ENCODE peak calls at places on chromosomes 12 and 14, in seven cellular contexts. One of them, this sample, is unnamed.

GRCh38 chr12:20372326-20373097 is 4.2 kb downstream of the PDE3A start:
- DNase-seq in epithelial cell of proximal tubule: no peak
- DNase-seq in psoas muscle: no peak
- DNase-seq in GM23338: no peak
- DNase-seq in sigmoid colon: no peak
- DNase-seq in AG09309: no peak
- DNase-seq in Peyer's patch: no peak
- DNase-seq in this sample: no peak

GRCh38 chr12:125856899-125857298 is 791.7 kb downstream of the AACS start:
- DNase-seq in psoas muscle: no peak
- DNase-seq in sigmoid colon: no peak
- DNase-seq in GM23338: peak
- DNase-seq in AG09309: no peak
- DNase-seq in Peyer's patch: no peak
- DNase-seq in epithelial cell of proximal tubule: no peak
- DNase-seq in this sample: no peak

GRCh38 chr12:106753526-106753925 is 21.0 kb upstream of the RIC8B start:
- DNase-seq in AG09309: no peak
- DNase-seq in sigmoid colon: no peak
- DNase-seq in GM23338: no peak
- DNase-seq in epithelial cell of proximal tubule: no peak
- DNase-seq in Peyer's patch: peak
- DNase-seq in psoas muscle: no peak
- DNase-seq in this sample: peak

GRCh38 chr12:6963016-6963731 is 7.3 kb downstream of the PHB2 start:
- DNase-seq in AG09309: no peak
- DNase-seq in GM23338: peak
- DNase-seq in psoas muscle: peak
- DNase-seq in sigmoid colon: peak
- DNase-seq in Peyer's patch: peak
- DNase-seq in epithelial cell of proximal tubule: no peak
- DNase-seq in this sample: peak

GRCh38 chr14:100554082-100554677 is 33.0 kb downstream of the BEGAIN start:
- DNase-seq in sigmoid colon: no peak
- DNase-seq in Peyer's patch: peak
- DNase-seq in AG09309: no peak
- DNase-seq in epithelial cell of proximal tubule: no peak
- DNase-seq in psoas muscle: no peak
- DNase-seq in GM23338: no peak
- DNase-seq in this sample: peak

GRCh38 chr12:8037947-8038346 is 5.4 kb downstream of the FOXJ2 start:
- DNase-seq in sigmoid colon: no peak
- DNase-seq in epithelial cell of proximal tubule: no peak
- DNase-seq in AG09309: no peak
- DNase-seq in psoas muscle: no peak
- DNase-seq in Peyer's patch: no peak
- DNase-seq in GM23338: peak
- DNase-seq in this sample: peak

GRCh38 chr12:3224530-3224903 is 147.3 kb downstream of the TSPAN9 start:
- DNase-seq in AG09309: no peak
- DNase-seq in sigmoid colon: no peak
- DNase-seq in Peyer's patch: no peak
- DNase-seq in psoas muscle: no peak
- DNase-seq in epithelial cell of proximal tubule: no peak
- DNase-seq in GM23338: no peak
- DNase-seq in this sample: no peak

GRCh38 chr14:68874746-68875155 is 81.9 kb upstream of the ZFP36L1 start:
- DNase-seq in psoas muscle: peak
- DNase-seq in sigmoid colon: no peak
- DNase-seq in epithelial cell of proximal tubule: no peak
- DNase-seq in GM23338: no peak
- DNase-seq in AG09309: no peak
- DNase-seq in Peyer's patch: no peak
- DNase-seq in this sample: no peak

GRCh38 chr14:60349663-60350365 is 100.8 kb downstream of the PPM1A start:
- DNase-seq in GM23338: peak
- DNase-seq in AG09309: peak
- DNase-seq in sigmoid colon: no peak
- DNase-seq in psoas muscle: no peak
- DNase-seq in epithelial cell of proximal tubule: peak
- DNase-seq in Peyer's patch: peak
- DNase-seq in this sample: peak

GRCh38 chr12:67940780-67941243 is 48.4 kb upstream of the IFNG-AS1 start:
- DNase-seq in Peyer's patch: no peak
- DNase-seq in AG09309: peak
- DNase-seq in GM23338: no peak
- DNase-seq in epithelial cell of proximal tubule: peak
- DNase-seq in psoas muscle: no peak
- DNase-seq in sigmoid colon: no peak
- DNase-seq in this sample: peak

GRCh38 chr12:79381246-79382208 is 309.2 kb downstream of the PAWR start:
- DNase-seq in GM23338: peak
- DNase-seq in Peyer's patch: no peak
- DNase-seq in psoas muscle: no peak
- DNase-seq in AG09309: no peak
- DNase-seq in epithelial cell of proximal tubule: no peak
- DNase-seq in sigmoid colon: no peak
- DNase-seq in this sample: no peak

GRCh38 chr14:74465335-74465734 is 27.8 kb downstream of the NPC2 start:
- DNase-seq in AG09309: no peak
- DNase-seq in sigmoid colon: no peak
- DNase-seq in epithelial cell of proximal tubule: no peak
- DNase-seq in Peyer's patch: no peak
- DNase-seq in psoas muscle: no peak
- DNase-seq in GM23338: no peak
- DNase-seq in this sample: no peak

GRCh38 chr14:80491562-80492139 is 280.3 kb upstream of the DIO2 start:
- DNase-seq in Peyer's patch: no peak
- DNase-seq in AG09309: no peak
- DNase-seq in GM23338: no peak
- DNase-seq in psoas muscle: no peak
- DNase-seq in epithelial cell of proximal tubule: no peak
- DNase-seq in sigmoid colon: no peak
- DNase-seq in this sample: no peak

GRCh38 chr14:103014466-103015319 is 42.7 kb downstream of the CDC42BPB start:
- DNase-seq in sigmoid colon: no peak
- DNase-seq in AG09309: no peak
- DNase-seq in GM23338: peak
- DNase-seq in psoas muscle: no peak
- DNase-seq in epithelial cell of proximal tubule: no peak
- DNase-seq in Peyer's patch: peak
- DNase-seq in this sample: peak
- H3K4me3 ChIP-seq in sigmoid colon: no peak
- H3K4me3 ChIP-seq in AG09309: no peak
- H3K4me3 ChIP-seq in GM23338: no peak
- H3K4me3 ChIP-seq in psoas muscle: no peak
- H3K4me3 ChIP-seq in epithelial cell of proximal tubule: no peak
- H3K4me3 ChIP-seq in Peyer's patch: no peak
- H3K4me3 ChIP-seq in this sample: no peak

DNA sequence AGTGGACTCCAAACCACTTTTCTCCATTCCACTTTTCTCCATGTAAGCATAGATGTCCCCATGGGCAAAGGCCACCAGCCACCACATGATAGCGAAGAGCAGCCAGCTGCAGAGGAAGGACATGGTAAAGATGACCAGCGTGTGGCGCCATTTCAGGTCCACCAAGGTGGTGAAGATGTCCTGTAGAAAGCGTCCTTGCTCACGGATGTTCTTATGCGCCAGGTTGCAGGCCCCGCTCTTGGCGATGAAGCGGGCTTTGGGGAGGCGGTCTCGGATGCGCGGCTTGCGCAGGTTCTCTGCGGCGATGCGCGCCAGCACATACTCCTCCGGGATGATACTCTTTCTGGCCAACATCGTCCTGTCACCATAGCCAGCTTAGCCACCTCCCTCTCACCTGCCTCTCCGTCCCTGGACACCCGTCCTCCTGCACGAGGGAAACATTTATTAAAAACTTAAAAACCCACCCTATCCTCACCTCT is 1.2 kb downstream of the KCNJ8 start:
- DNase-seq in epithelial cell of proximal tubule: no peak
- DNase-seq in sigmoid colon: peak
- DNase-seq in GM23338: peak
- DNase-seq in AG09309: no peak
- DNase-seq in Peyer's patch: peak
- DNase-seq in psoas muscle: peak
- DNase-seq in this sample: peak
- TF ChIP-seq CTCF in epithelial cell of proximal tubule: peak
- TF ChIP-seq CTCF in sigmoid colon: no peak
- TF ChIP-seq CTCF in GM23338: peak
- TF ChIP-seq CTCF in AG09309: peak
- TF ChIP-seq CTCF in Peyer's patch: no peak
- TF ChIP-seq CTCF in psoas muscle: no peak
- TF ChIP-seq CTCF in this sample: peak

DNA sequence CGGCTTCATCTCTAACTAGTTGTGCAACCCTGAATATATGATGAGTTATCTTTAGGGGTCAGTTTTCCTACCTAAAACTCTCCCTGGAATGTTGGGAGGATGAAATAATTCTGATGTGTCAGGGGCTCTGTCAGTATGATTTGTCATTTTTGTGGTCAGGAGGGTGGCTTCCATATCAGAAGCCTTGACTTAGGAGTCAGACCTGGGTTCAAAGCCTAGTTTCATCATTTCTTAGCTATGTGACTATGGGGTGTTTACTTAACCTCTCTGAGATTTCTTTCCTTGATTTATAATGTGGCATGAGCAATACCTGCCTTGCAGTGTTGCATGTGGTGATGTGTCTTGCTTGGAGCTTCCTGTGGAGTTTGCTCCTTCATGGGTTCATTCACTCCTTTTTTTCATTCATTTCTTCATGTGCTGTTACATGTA is 146.8 kb downstream of the CHST11 start:
- DNase-seq in epithelial cell of proximal tubule: no peak
- DNase-seq in AG09309: no peak
- DNase-seq in sigmoid colon: no peak
- DNase-seq in psoas muscle: no peak
- DNase-seq in GM23338: no peak
- DNase-seq in Peyer's patch: no peak
- DNase-seq in this sample: peak
- H3K4me3 ChIP-seq in epithelial cell of proximal tubule: no peak
- H3K4me3 ChIP-seq in AG09309: no peak
- H3K4me3 ChIP-seq in sigmoid colon: no peak
- H3K4me3 ChIP-seq in psoas muscle: no peak
- H3K4me3 ChIP-seq in GM23338: no peak
- H3K4me3 ChIP-seq in Peyer's patch: no peak
- H3K4me3 ChIP-seq in this sample: no peak

GRCh38 chr14:76352639-76353281 is 23.2 kb upstream of the ESRRB start:
- DNase-seq in sigmoid colon: no peak
- DNase-seq in Peyer's patch: peak
- DNase-seq in GM23338: peak
- DNase-seq in epithelial cell of proximal tubule: no peak
- DNase-seq in AG09309: no peak
- DNase-seq in psoas muscle: peak
- DNase-seq in this sample: no peak
- TF ChIP-seq CTCF in sigmoid colon: peak
- TF ChIP-seq CTCF in Peyer's patch: peak
- TF ChIP-seq CTCF in GM23338: peak
- TF ChIP-seq CTCF in epithelial cell of proximal tubule: peak
- TF ChIP-seq CTCF in AG09309: peak
- TF ChIP-seq CTCF in psoas muscle: peak
- TF ChIP-seq CTCF in this sample: peak

GRCh38 chr12:27334721-27335082 is 2.1 kb downstream of the BMAL2 start:
- DNase-seq in Peyer's patch: no peak
- DNase-seq in sigmoid colon: no peak
- DNase-seq in psoas muscle: no peak
- DNase-seq in GM23338: no peak
- DNase-seq in AG09309: no peak
- DNase-seq in epithelial cell of proximal tubule: no peak
- DNase-seq in this sample: no peak

GRCh38 chr12:27335364-27336145 is 2.9 kb downstream of the BMAL2 start:
- DNase-seq in GM23338: no peak
- DNase-seq in psoas muscle: no peak
- DNase-seq in Peyer's patch: no peak
- DNase-seq in epithelial cell of proximal tubule: no peak
- DNase-seq in AG09309: no peak
- DNase-seq in sigmoid colon: no peak
- DNase-seq in this sample: peak

GRCh38 chr12:27332407-27333310 is at the start of gene BMAL2:
- DNase-seq in Peyer's patch: peak
- DNase-seq in psoas muscle: peak
- DNase-seq in GM23338: peak
- DNase-seq in epithelial cell of proximal tubule: no peak
- DNase-seq in AG09309: no peak
- DNase-seq in sigmoid colon: no peak
- DNase-seq in this sample: peak

GRCh38 chr12:27333311-27334009 is 824 bp downstream of the BMAL2 start:
- DNase-seq in AG09309: no peak
- DNase-seq in psoas muscle: peak
- DNase-seq in GM23338: peak
- DNase-seq in Peyer's patch: peak
- DNase-seq in sigmoid colon: peak
- DNase-seq in epithelial cell of proximal tubule: no peak
- DNase-seq in this sample: peak

DNA sequence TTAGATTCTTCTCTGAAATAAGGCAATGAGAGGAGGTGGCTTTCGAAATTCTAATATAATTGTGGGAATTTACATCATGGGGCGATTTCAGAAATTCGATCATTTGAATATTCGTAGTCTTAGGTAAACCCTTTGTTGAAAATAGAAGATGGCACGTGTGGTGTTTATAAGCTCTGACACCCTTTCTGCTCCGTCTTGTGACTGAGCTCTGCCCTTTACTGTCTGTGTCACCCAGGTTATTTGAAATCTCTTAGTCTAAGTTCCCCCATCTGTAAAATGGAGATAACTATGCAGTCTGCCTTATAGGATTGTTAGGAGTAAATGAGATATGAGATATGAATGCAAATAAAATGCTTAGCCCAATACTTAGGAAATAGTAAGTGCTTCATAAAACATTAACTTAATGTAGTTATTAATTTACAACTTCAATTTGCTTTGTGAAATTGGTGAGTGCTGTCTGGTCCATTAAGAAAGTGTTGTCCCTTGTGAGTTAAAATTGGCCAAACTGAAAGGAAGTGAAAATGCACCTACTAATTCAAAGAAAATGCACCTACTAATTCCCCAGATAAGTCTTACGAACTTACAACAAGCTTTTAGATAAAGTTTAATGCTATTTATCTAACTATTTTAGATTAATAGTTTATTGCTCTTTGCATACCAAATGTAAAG is 1.6 kb downstream of the BMAL2 start:
- DNase-seq in psoas muscle: no peak
- DNase-seq in AG09309: no peak
- DNase-seq in sigmoid colon: no peak
- DNase-seq in epithelial cell of proximal tubule: no peak
- DNase-seq in GM23338: no peak
- DNase-seq in Peyer's patch: no peak
- DNase-seq in this sample: peak
- H3K4me3 ChIP-seq in psoas muscle: peak
- H3K4me3 ChIP-seq in AG09309: no peak
- H3K4me3 ChIP-seq in sigmoid colon: peak
- H3K4me3 ChIP-seq in epithelial cell of proximal tubule: peak
- H3K4me3 ChIP-seq in GM23338: peak
- H3K4me3 ChIP-seq in Peyer's patch: peak
- H3K4me3 ChIP-seq in this sample: peak

This sample was measured in bronchial epithelial cell.